ENCODE peak calls at places on chromosome 20, in ten cellular contexts. One of them, this sample, is unnamed.

GRCh38 chr20:39298116-39298515 is 336.0 kb downstream of the DHX35 start:
- DNase-seq in fibroblast of lung: no peak
- DNase-seq in astrocyte: no peak
- DNase-seq in effector memory CD4-positive, alpha-beta T cell: no peak
- DNase-seq in coronary artery: no peak
- DNase-seq in uterus: no peak
- DNase-seq in CD8-positive, alpha-beta T cell: no peak
- DNase-seq in choroid plexus epithelial cell: no peak
- DNase-seq in pancreas: no peak
- DNase-seq in psoas muscle: no peak
- DNase-seq in this sample: no peak

GRCh38 chr20:4944518-4944917 is 56.8 kb downstream of the SLC23A2 start:
- DNase-seq in astrocyte: peak; percentile 36
- DNase-seq in choroid plexus epithelial cell: no peak
- DNase-seq in uterus: no peak
- DNase-seq in fibroblast of lung: peak; percentile 56
- DNase-seq in effector memory CD4-positive, alpha-beta T cell: no peak
- DNase-seq in psoas muscle: no peak
- DNase-seq in CD8-positive, alpha-beta T cell: no peak
- DNase-seq in coronary artery: no peak
- DNase-seq in pancreas: no peak
- DNase-seq in this sample: no peak

GRCh38 chr20:31707994-31708744 is 14.5 kb downstream of the BCL2L1 start:
- DNase-seq in effector memory CD4-positive, alpha-beta T cell: no peak
- DNase-seq in pancreas: peak; percentile 68
- DNase-seq in coronary artery: no peak
- DNase-seq in uterus: no peak
- DNase-seq in fibroblast of lung: no peak
- DNase-seq in astrocyte: no peak
- DNase-seq in choroid plexus epithelial cell: no peak
- DNase-seq in CD8-positive, alpha-beta T cell: no peak
- DNase-seq in psoas muscle: peak; percentile 80
- DNase-seq in this sample: no peak

GRCh38 chr20:59149678-59150504 is 13.7 kb upstream of the ZNF831 start:
- DNase-seq in CD8-positive, alpha-beta T cell: peak; percentile 86
- DNase-seq in astrocyte: no peak
- DNase-seq in choroid plexus epithelial cell: no peak
- DNase-seq in effector memory CD4-positive, alpha-beta T cell: peak; percentile 60
- DNase-seq in psoas muscle: peak; percentile 27
- DNase-seq in pancreas: no peak
- DNase-seq in coronary artery: no peak
- DNase-seq in fibroblast of lung: no peak
- DNase-seq in uterus: peak; percentile 31
- DNase-seq in this sample: no peak

GRCh38 chr20:1301031-1301529 is 27.9 kb downstream of the SDCBP2 start:
- DNase-seq in fibroblast of lung: peak; percentile 71
- DNase-seq in CD8-positive, alpha-beta T cell: peak; percentile 71
- DNase-seq in coronary artery: no peak
- DNase-seq in choroid plexus epithelial cell: peak; percentile 62
- DNase-seq in psoas muscle: no peak
- DNase-seq in astrocyte: peak; percentile 56
- DNase-seq in effector memory CD4-positive, alpha-beta T cell: no peak
- DNase-seq in uterus: no peak
- DNase-seq in pancreas: no peak
- DNase-seq in this sample: no peak

GRCh38 chr20:19347943-19348456 is 135.6 kb downstream of the SLC24A3 start:
- DNase-seq in psoas muscle: no peak
- DNase-seq in coronary artery: no peak
- DNase-seq in astrocyte: no peak
- DNase-seq in choroid plexus epithelial cell: no peak
- DNase-seq in fibroblast of lung: no peak
- DNase-seq in uterus: no peak
- DNase-seq in pancreas: no peak
- DNase-seq in effector memory CD4-positive, alpha-beta T cell: no peak
- DNase-seq in CD8-positive, alpha-beta T cell: no peak
- DNase-seq in this sample: no peak

GRCh38 chr20:48733296-48733790 is 94.5 kb downstream of the PREX1 start:
- DNase-seq in psoas muscle: no peak
- DNase-seq in effector memory CD4-positive, alpha-beta T cell: no peak
- DNase-seq in choroid plexus epithelial cell: peak; percentile 58
- DNase-seq in CD8-positive, alpha-beta T cell: no peak
- DNase-seq in fibroblast of lung: peak; percentile 62
- DNase-seq in coronary artery: no peak
- DNase-seq in uterus: no peak
- DNase-seq in pancreas: no peak
- DNase-seq in astrocyte: peak; percentile 42
- DNase-seq in this sample: no peak

GRCh38 chr20:46512943-46513844 is at the start of gene ZNF334:
- DNase-seq in CD8-positive, alpha-beta T cell: no peak
- DNase-seq in choroid plexus epithelial cell: peak; percentile 61
- DNase-seq in pancreas: peak; percentile 80
- DNase-seq in effector memory CD4-positive, alpha-beta T cell: no peak
- DNase-seq in coronary artery: no peak
- DNase-seq in psoas muscle: peak; percentile 47
- DNase-seq in fibroblast of lung: peak; percentile 44
- DNase-seq in uterus: peak; percentile 36
- DNase-seq in astrocyte: peak; percentile 23
- DNase-seq in this sample: no peak

GRCh38 chr20:41746635-41747034 is 128.5 kb upstream of the CHD6 start:
- DNase-seq in psoas muscle: no peak
- DNase-seq in choroid plexus epithelial cell: no peak
- DNase-seq in astrocyte: no peak
- DNase-seq in uterus: no peak
- DNase-seq in pancreas: no peak
- DNase-seq in coronary artery: no peak
- DNase-seq in CD8-positive, alpha-beta T cell: no peak
- DNase-seq in effector memory CD4-positive, alpha-beta T cell: no peak
- DNase-seq in fibroblast of lung: no peak
- DNase-seq in this sample: no peak

GRCh38 chr20:41476013-41476441 is 109.4 kb upstream of the EMILIN3 start:
- DNase-seq in CD8-positive, alpha-beta T cell: no peak
- DNase-seq in psoas muscle: no peak
- DNase-seq in coronary artery: no peak
- DNase-seq in pancreas: peak; percentile 66
- DNase-seq in effector memory CD4-positive, alpha-beta T cell: no peak
- DNase-seq in uterus: no peak
- DNase-seq in choroid plexus epithelial cell: peak; percentile 72
- DNase-seq in fibroblast of lung: peak; percentile 79
- DNase-seq in astrocyte: peak; percentile 78
- DNase-seq in this sample: no peak

GRCh38 chr20:415820-416322 is 7.8 kb downstream of the RBCK1 start:
- DNase-seq in astrocyte: no peak
- DNase-seq in effector memory CD4-positive, alpha-beta T cell: no peak
- DNase-seq in CD8-positive, alpha-beta T cell: no peak
- DNase-seq in psoas muscle: peak; percentile 54
- DNase-seq in pancreas: no peak
- DNase-seq in choroid plexus epithelial cell: no peak
- DNase-seq in coronary artery: no peak
- DNase-seq in fibroblast of lung: no peak
- DNase-seq in uterus: no peak
- DNase-seq in this sample: no peak

DNA sequence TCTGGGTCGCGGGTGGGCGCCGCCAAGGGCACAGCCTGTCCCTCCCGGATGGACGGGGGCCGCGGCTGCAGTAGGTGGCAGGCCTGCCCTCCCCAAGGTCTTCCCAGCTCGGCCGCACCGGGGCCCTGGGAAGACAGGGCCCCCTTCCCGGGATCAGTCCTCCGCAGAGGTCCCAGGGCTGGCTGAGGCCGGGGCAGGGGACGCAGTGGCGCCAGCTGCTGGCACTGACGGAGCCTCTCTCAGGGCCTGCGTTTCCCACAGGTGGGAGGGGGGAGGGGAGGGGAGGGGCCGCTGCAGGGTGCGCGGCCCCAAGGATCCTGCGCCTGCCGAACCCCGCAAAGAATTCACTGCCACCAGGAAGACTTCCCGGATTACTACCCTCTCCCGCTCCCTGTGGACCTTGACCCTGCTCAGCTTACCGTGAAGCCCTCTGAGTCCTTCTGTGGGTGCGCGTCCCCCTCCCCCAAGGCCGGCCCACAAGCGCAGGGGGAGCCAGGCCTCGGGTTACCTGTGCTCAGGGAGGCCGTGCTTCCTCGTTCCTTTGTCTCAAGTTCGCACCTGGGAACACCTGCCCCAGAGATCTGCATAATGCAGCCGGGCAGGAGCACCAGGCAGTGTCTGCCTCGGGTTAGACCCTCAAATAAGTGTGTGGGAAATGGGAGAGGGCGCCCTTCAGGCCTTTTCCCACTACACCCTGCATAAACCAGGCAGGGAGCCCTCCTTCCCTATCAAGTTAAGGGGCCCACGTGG is 5.1 kb downstream of the LZTS3 start:
- DNase-seq in psoas muscle: no peak
- DNase-seq in fibroblast of lung: no peak
- DNase-seq in effector memory CD4-positive, alpha-beta T cell: no peak
- DNase-seq in pancreas: peak; percentile 72
- DNase-seq in astrocyte: no peak
- DNase-seq in uterus: no peak
- DNase-seq in coronary artery: no peak
- DNase-seq in CD8-positive, alpha-beta T cell: no peak
- DNase-seq in choroid plexus epithelial cell: no peak
- DNase-seq in this sample: no peak
- H3K4me3 ChIP-seq in psoas muscle: no peak overlapping the region
- H3K4me3 ChIP-seq in fibroblast of lung: no peak overlapping the region
- H3K4me3 ChIP-seq in effector memory CD4-positive, alpha-beta T cell: no peak overlapping the region
- H3K4me3 ChIP-seq in pancreas: peak overlapping the region; percentile 40
- H3K4me3 ChIP-seq in astrocyte: no peak overlapping the region
- H3K4me3 ChIP-seq in uterus: no peak overlapping the region
- H3K4me3 ChIP-seq in coronary artery: no peak overlapping the region
- H3K4me3 ChIP-seq in CD8-positive, alpha-beta T cell: no peak overlapping the region
- H3K4me3 ChIP-seq in choroid plexus epithelial cell: no peak overlapping the region
- H3K4me3 ChIP-seq in this sample: no peak overlapping the region

DNA sequence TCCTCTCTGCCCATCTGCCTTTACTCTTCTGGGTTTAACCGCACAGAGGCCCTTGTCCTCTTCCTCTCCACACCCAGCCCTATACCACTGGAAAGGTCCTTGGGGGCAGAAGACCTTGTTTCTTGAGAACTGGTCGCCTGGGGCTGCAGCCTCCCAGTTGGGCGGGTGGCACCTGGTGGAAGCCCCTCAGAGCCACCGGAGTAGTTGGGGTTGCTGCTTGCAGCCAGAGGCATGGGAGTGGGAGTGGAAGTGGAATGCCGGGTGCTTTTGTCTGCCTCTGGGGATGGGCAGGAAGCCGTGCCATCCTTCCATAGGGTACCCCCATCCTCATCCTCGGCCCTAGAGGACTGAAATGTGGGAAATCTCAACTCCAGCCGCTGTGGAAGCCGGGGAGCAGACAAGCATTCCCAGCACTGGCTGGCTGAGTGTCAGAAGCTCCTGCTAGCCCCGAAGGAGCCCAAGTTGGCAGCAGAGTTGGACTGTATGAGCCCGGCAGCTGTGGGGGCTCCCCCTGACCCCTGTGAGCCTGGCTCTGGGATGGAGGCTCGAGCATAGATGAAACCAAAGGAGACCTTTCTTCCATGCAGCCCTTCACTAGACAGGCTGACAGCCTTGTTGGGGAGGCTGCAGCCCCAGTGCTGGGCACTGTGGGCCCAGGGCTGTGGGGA is 1.2 kb downstream of the VSTM2L start:
- DNase-seq in psoas muscle: no peak
- DNase-seq in fibroblast of lung: no peak
- DNase-seq in astrocyte: no peak
- DNase-seq in uterus: no peak
- DNase-seq in coronary artery: no peak
- DNase-seq in CD8-positive, alpha-beta T cell: no peak
- DNase-seq in pancreas: no peak
- DNase-seq in effector memory CD4-positive, alpha-beta T cell: no peak
- DNase-seq in choroid plexus epithelial cell: no peak
- DNase-seq in this sample: no peak
- H3K4me3 ChIP-seq in psoas muscle: no peak overlapping the region
- H3K4me3 ChIP-seq in fibroblast of lung: no peak overlapping the region
- H3K4me3 ChIP-seq in astrocyte: no peak overlapping the region
- H3K4me3 ChIP-seq in uterus: no peak overlapping the region
- H3K4me3 ChIP-seq in coronary artery: no peak overlapping the region
- H3K4me3 ChIP-seq in CD8-positive, alpha-beta T cell: no peak overlapping the region
- H3K4me3 ChIP-seq in pancreas: no peak overlapping the region
- H3K4me3 ChIP-seq in effector memory CD4-positive, alpha-beta T cell: no peak overlapping the region
- H3K4me3 ChIP-seq in choroid plexus epithelial cell: peak overlapping the region; percentile 62
- H3K4me3 ChIP-seq in this sample: no peak overlapping the region

GRCh38 chr20:33816191-33816590 is 5.0 kb downstream of the CHMP4B start:
- DNase-seq in astrocyte: no peak
- DNase-seq in uterus: no peak
- DNase-seq in effector memory CD4-positive, alpha-beta T cell: no peak
- DNase-seq in CD8-positive, alpha-beta T cell: no peak
- DNase-seq in pancreas: no peak
- DNase-seq in fibroblast of lung: no peak
- DNase-seq in psoas muscle: no peak
- DNase-seq in choroid plexus epithelial cell: no peak
- DNase-seq in coronary artery: no peak
- DNase-seq in this sample: no peak

GRCh38 chr20:33815671-33816070 is 4.5 kb downstream of the CHMP4B start:
- DNase-seq in fibroblast of lung: no peak
- DNase-seq in coronary artery: no peak
- DNase-seq in pancreas: no peak
- DNase-seq in effector memory CD4-positive, alpha-beta T cell: no peak
- DNase-seq in psoas muscle: no peak
- DNase-seq in CD8-positive, alpha-beta T cell: no peak
- DNase-seq in uterus: no peak
- DNase-seq in choroid plexus epithelial cell: no peak
- DNase-seq in astrocyte: no peak
- DNase-seq in this sample: no peak

GRCh38 chr20:33820362-33820761 is 9.2 kb downstream of the CHMP4B start:
- DNase-seq in uterus: no peak
- DNase-seq in coronary artery: no peak
- DNase-seq in fibroblast of lung: no peak
- DNase-seq in astrocyte: no peak
- DNase-seq in psoas muscle: no peak
- DNase-seq in pancreas: no peak
- DNase-seq in CD8-positive, alpha-beta T cell: no peak
- DNase-seq in choroid plexus epithelial cell: no peak
- DNase-seq in effector memory CD4-positive, alpha-beta T cell: no peak
- DNase-seq in this sample: no peak

GRCh38 chr20:33819456-33819855 is 8.3 kb downstream of the CHMP4B start:
- DNase-seq in pancreas: no peak
- DNase-seq in psoas muscle: no peak
- DNase-seq in uterus: no peak
- DNase-seq in fibroblast of lung: no peak
- DNase-seq in choroid plexus epithelial cell: no peak
- DNase-seq in CD8-positive, alpha-beta T cell: no peak
- DNase-seq in coronary artery: no peak
- DNase-seq in effector memory CD4-positive, alpha-beta T cell: no peak
- DNase-seq in astrocyte: no peak
- DNase-seq in this sample: no peak

GRCh38 chr20:33817411-33817810 is 6.3 kb downstream of the CHMP4B start:
- DNase-seq in astrocyte: no peak
- DNase-seq in psoas muscle: no peak
- DNase-seq in uterus: no peak
- DNase-seq in effector memory CD4-positive, alpha-beta T cell: no peak
- DNase-seq in coronary artery: no peak
- DNase-seq in pancreas: no peak
- DNase-seq in CD8-positive, alpha-beta T cell: no peak
- DNase-seq in choroid plexus epithelial cell: no peak
- DNase-seq in fibroblast of lung: no peak
- DNase-seq in this sample: no peak
- H3K4me3 ChIP-seq in astrocyte: no peak overlapping the region
- H3K4me3 ChIP-seq in psoas muscle: no peak overlapping the region
- H3K4me3 ChIP-seq in uterus: no peak overlapping the region
- H3K4me3 ChIP-seq in effector memory CD4-positive, alpha-beta T cell: no peak overlapping the region
- H3K4me3 ChIP-seq in coronary artery: no peak overlapping the region
- H3K4me3 ChIP-seq in pancreas: no peak overlapping the region
- H3K4me3 ChIP-seq in CD8-positive, alpha-beta T cell: no peak overlapping the region
- H3K4me3 ChIP-seq in choroid plexus epithelial cell: no peak overlapping the region
- H3K4me3 ChIP-seq in fibroblast of lung: no peak overlapping the region
- H3K4me3 ChIP-seq in this sample: no peak overlapping the region

GRCh38 chr20:36471885-36472642 is 69.3 kb upstream of the MYL9 start:
- DNase-seq in fibroblast of lung: no peak
- DNase-seq in astrocyte: no peak
- DNase-seq in coronary artery: no peak
- DNase-seq in uterus: no peak
- DNase-seq in CD8-positive, alpha-beta T cell: no peak
- DNase-seq in pancreas: no peak
- DNase-seq in choroid plexus epithelial cell: no peak
- DNase-seq in effector memory CD4-positive, alpha-beta T cell: no peak
- DNase-seq in psoas muscle: no peak
- DNase-seq in this sample: no peak
- H3K4me3 ChIP-seq in fibroblast of lung: peak overlapping the region; percentile 37
- H3K4me3 ChIP-seq in astrocyte: no peak overlapping the region
- H3K4me3 ChIP-seq in coronary artery: peak overlapping the region; percentile 65
- H3K4me3 ChIP-seq in uterus: no peak overlapping the region
- H3K4me3 ChIP-seq in CD8-positive, alpha-beta T cell: no peak overlapping the region
- H3K4me3 ChIP-seq in pancreas: no peak overlapping the region
- H3K4me3 ChIP-seq in choroid plexus epithelial cell: no peak overlapping the region
- H3K4me3 ChIP-seq in effector memory CD4-positive, alpha-beta T cell: peak overlapping the region; percentile 41
- H3K4me3 ChIP-seq in psoas muscle: peak overlapping the region; percentile 35
- H3K4me3 ChIP-seq in this sample: peak overlapping the region; percentile 52